ENCODE peak calls at places on chromosomes 11 and 22, in ten cellular contexts. One of them, this sample, is unnamed.

GRCh38 chr11:76658651-76659650 is 11.6 kb downstream of the LRRC32 start:
- DNase-seq in stomach: no peak
- DNase-seq in left cardiac atrium: no peak
- DNase-seq in smooth muscle cell of the brain vasculature: no peak
- DNase-seq in NCI-H524 treated with DMSO at 0.1 percent for 48 hours: no peak
- DNase-seq in kidney: peak; percentile 51
- DNase-seq in activated CD8-positive, alpha-beta memory T cell treated with anti-CD3 and anti-CD28 coated beads for 1 hour: no peak
- DNase-seq in SJSA1: no peak
- DNase-seq in stimulated activated CD8-positive, alpha-beta memory T cell treated with anti-CD3 and anti-CD28 coated beads, Interleukin-15, amount 100 ng/mL, for 4 hours: no peak
- DNase-seq in neural progenitor cell: no peak
- DNase-seq in this sample: no peak

GRCh38 chr22:38873469-38874411 is 1.7 kb upstream of the CBX6 start:
- DNase-seq in stomach: peak; percentile 25
- DNase-seq in left cardiac atrium: no peak
- DNase-seq in smooth muscle cell of the brain vasculature: no peak
- DNase-seq in NCI-H524 treated with DMSO at 0.1 percent for 48 hours: no peak
- DNase-seq in kidney: no peak
- DNase-seq in activated CD8-positive, alpha-beta memory T cell treated with anti-CD3 and anti-CD28 coated beads for 1 hour: peak; percentile 33
- DNase-seq in SJSA1: no peak
- DNase-seq in stimulated activated CD8-positive, alpha-beta memory T cell treated with anti-CD3 and anti-CD28 coated beads, Interleukin-15, amount 100 ng/mL, for 4 hours: peak; percentile 45
- DNase-seq in neural progenitor cell: no peak
- DNase-seq in this sample: peak; percentile 59

GRCh38 chr22:23533328-23533762 is 46.7 kb downstream of the IGLL1 start:
- DNase-seq in stomach: no peak
- DNase-seq in left cardiac atrium: no peak
- DNase-seq in smooth muscle cell of the brain vasculature: no peak
- DNase-seq in NCI-H524 treated with DMSO at 0.1 percent for 48 hours: no peak
- DNase-seq in kidney: peak; percentile 61
- DNase-seq in activated CD8-positive, alpha-beta memory T cell treated with anti-CD3 and anti-CD28 coated beads for 1 hour: no peak
- DNase-seq in SJSA1: no peak
- DNase-seq in stimulated activated CD8-positive, alpha-beta memory T cell treated with anti-CD3 and anti-CD28 coated beads, Interleukin-15, amount 100 ng/mL, for 4 hours: no peak
- DNase-seq in neural progenitor cell: peak; percentile 91
- DNase-seq in this sample: peak; percentile 39

GRCh38 chr11:62555464-62556092 is 9.0 kb upstream of the AHNAK start:
- DNase-seq in stomach: no peak
- DNase-seq in left cardiac atrium: no peak
- DNase-seq in smooth muscle cell of the brain vasculature: no peak
- DNase-seq in NCI-H524 treated with DMSO at 0.1 percent for 48 hours: no peak
- DNase-seq in kidney: peak; percentile 71
- DNase-seq in activated CD8-positive, alpha-beta memory T cell treated with anti-CD3 and anti-CD28 coated beads for 1 hour: no peak
- DNase-seq in SJSA1: no peak
- DNase-seq in stimulated activated CD8-positive, alpha-beta memory T cell treated with anti-CD3 and anti-CD28 coated beads, Interleukin-15, amount 100 ng/mL, for 4 hours: no peak
- DNase-seq in neural progenitor cell: peak; percentile 49
- DNase-seq in this sample: peak; percentile 70

GRCh38 chr11:69971741-69972140 is 106.4 kb upstream of the ANO1 start:
- DNase-seq in stomach: no peak
- DNase-seq in left cardiac atrium: no peak
- DNase-seq in smooth muscle cell of the brain vasculature: no peak
- DNase-seq in NCI-H524 treated with DMSO at 0.1 percent for 48 hours: no peak
- DNase-seq in kidney: no peak
- DNase-seq in activated CD8-positive, alpha-beta memory T cell treated with anti-CD3 and anti-CD28 coated beads for 1 hour: no peak
- DNase-seq in SJSA1: no peak
- DNase-seq in stimulated activated CD8-positive, alpha-beta memory T cell treated with anti-CD3 and anti-CD28 coated beads, Interleukin-15, amount 100 ng/mL, for 4 hours: no peak
- DNase-seq in neural progenitor cell: no peak
- DNase-seq in this sample: no peak

GRCh38 chr11:113562981-113563461 is 87.8 kb upstream of the DRD2 start:
- DNase-seq in stomach: no peak
- DNase-seq in left cardiac atrium: no peak
- DNase-seq in smooth muscle cell of the brain vasculature: no peak
- DNase-seq in NCI-H524 treated with DMSO at 0.1 percent for 48 hours: no peak
- DNase-seq in kidney: no peak
- DNase-seq in activated CD8-positive, alpha-beta memory T cell treated with anti-CD3 and anti-CD28 coated beads for 1 hour: no peak
- DNase-seq in SJSA1: no peak
- DNase-seq in stimulated activated CD8-positive, alpha-beta memory T cell treated with anti-CD3 and anti-CD28 coated beads, Interleukin-15, amount 100 ng/mL, for 4 hours: no peak
- DNase-seq in neural progenitor cell: no peak
- DNase-seq in this sample: no peak

GRCh38 chr11:128533473-128533872 is 53.9 kb downstream of the ETS1 start:
- DNase-seq in stomach: no peak
- DNase-seq in left cardiac atrium: no peak
- DNase-seq in smooth muscle cell of the brain vasculature: no peak
- DNase-seq in NCI-H524 treated with DMSO at 0.1 percent for 48 hours: no peak
- DNase-seq in kidney: no peak
- DNase-seq in activated CD8-positive, alpha-beta memory T cell treated with anti-CD3 and anti-CD28 coated beads for 1 hour: no peak
- DNase-seq in SJSA1: no peak
- DNase-seq in stimulated activated CD8-positive, alpha-beta memory T cell treated with anti-CD3 and anti-CD28 coated beads, Interleukin-15, amount 100 ng/mL, for 4 hours: no peak
- DNase-seq in neural progenitor cell: no peak
- DNase-seq in this sample: no peak

GRCh38 chr11:16959528-16960100 is 54.6 kb downstream of the PLEKHA7 start:
- DNase-seq in stomach: no peak
- DNase-seq in left cardiac atrium: no peak
- DNase-seq in smooth muscle cell of the brain vasculature: no peak
- DNase-seq in NCI-H524 treated with DMSO at 0.1 percent for 48 hours: no peak
- DNase-seq in kidney: no peak
- DNase-seq in activated CD8-positive, alpha-beta memory T cell treated with anti-CD3 and anti-CD28 coated beads for 1 hour: no peak
- DNase-seq in SJSA1: no peak
- DNase-seq in stimulated activated CD8-positive, alpha-beta memory T cell treated with anti-CD3 and anti-CD28 coated beads, Interleukin-15, amount 100 ng/mL, for 4 hours: no peak
- DNase-seq in neural progenitor cell: peak; percentile 47
- DNase-seq in this sample: no peak

GRCh38 chr11:12674571-12674935 is 332 bp downstream of the TEAD1 start:
- DNase-seq in stomach: peak; percentile 40
- DNase-seq in left cardiac atrium: no peak
- DNase-seq in smooth muscle cell of the brain vasculature: no peak
- DNase-seq in NCI-H524 treated with DMSO at 0.1 percent for 48 hours: no peak
- DNase-seq in kidney: no peak
- DNase-seq in activated CD8-positive, alpha-beta memory T cell treated with anti-CD3 and anti-CD28 coated beads for 1 hour: no peak
- DNase-seq in SJSA1: no peak
- DNase-seq in stimulated activated CD8-positive, alpha-beta memory T cell treated with anti-CD3 and anti-CD28 coated beads, Interleukin-15, amount 100 ng/mL, for 4 hours: no peak
- DNase-seq in neural progenitor cell: no peak
- DNase-seq in this sample: peak; percentile 12

GRCh38 chr11:79101736-79102135 is 339.1 kb downstream of the TENM4 start:
- DNase-seq in stomach: no peak
- DNase-seq in left cardiac atrium: no peak
- DNase-seq in smooth muscle cell of the brain vasculature: no peak
- DNase-seq in NCI-H524 treated with DMSO at 0.1 percent for 48 hours: peak; percentile 7
- DNase-seq in kidney: no peak
- DNase-seq in activated CD8-positive, alpha-beta memory T cell treated with anti-CD3 and anti-CD28 coated beads for 1 hour: no peak
- DNase-seq in SJSA1: no peak
- DNase-seq in stimulated activated CD8-positive, alpha-beta memory T cell treated with anti-CD3 and anti-CD28 coated beads, Interleukin-15, amount 100 ng/mL, for 4 hours: no peak
- DNase-seq in neural progenitor cell: no peak
- DNase-seq in this sample: no peak

GRCh38 chr22:22060200-22061084 is 77.9 kb upstream of the TOP3B start:
- DNase-seq in stomach: no peak
- DNase-seq in left cardiac atrium: peak; percentile 46
- DNase-seq in smooth muscle cell of the brain vasculature: no peak
- DNase-seq in NCI-H524 treated with DMSO at 0.1 percent for 48 hours: no peak
- DNase-seq in kidney: no peak
- DNase-seq in activated CD8-positive, alpha-beta memory T cell treated with anti-CD3 and anti-CD28 coated beads for 1 hour: peak; percentile 5
- DNase-seq in SJSA1: no peak
- DNase-seq in stimulated activated CD8-positive, alpha-beta memory T cell treated with anti-CD3 and anti-CD28 coated beads, Interleukin-15, amount 100 ng/mL, for 4 hours: no peak
- DNase-seq in neural progenitor cell: peak; percentile 82
- DNase-seq in this sample: peak; percentile 77

GRCh38 chr22:24059121-24059520 is 48.0 kb downstream of the CABIN1 start:
- DNase-seq in stomach: no peak
- DNase-seq in left cardiac atrium: no peak
- DNase-seq in smooth muscle cell of the brain vasculature: no peak
- DNase-seq in NCI-H524 treated with DMSO at 0.1 percent for 48 hours: no peak
- DNase-seq in kidney: no peak
- DNase-seq in activated CD8-positive, alpha-beta memory T cell treated with anti-CD3 and anti-CD28 coated beads for 1 hour: no peak
- DNase-seq in SJSA1: no peak
- DNase-seq in stimulated activated CD8-positive, alpha-beta memory T cell treated with anti-CD3 and anti-CD28 coated beads, Interleukin-15, amount 100 ng/mL, for 4 hours: no peak
- DNase-seq in neural progenitor cell: no peak
- DNase-seq in this sample: no peak

GRCh38 chr11:12280838-12281565 is 96.4 kb upstream of the PARVA start:
- DNase-seq in stomach: peak; percentile 22
- DNase-seq in left cardiac atrium: no peak
- DNase-seq in smooth muscle cell of the brain vasculature: no peak
- DNase-seq in NCI-H524 treated with DMSO at 0.1 percent for 48 hours: no peak
- DNase-seq in kidney: peak; percentile 65
- DNase-seq in activated CD8-positive, alpha-beta memory T cell treated with anti-CD3 and anti-CD28 coated beads for 1 hour: no peak
- DNase-seq in SJSA1: no peak
- DNase-seq in stimulated activated CD8-positive, alpha-beta memory T cell treated with anti-CD3 and anti-CD28 coated beads, Interleukin-15, amount 100 ng/mL, for 4 hours: no peak
- DNase-seq in neural progenitor cell: no peak
- DNase-seq in this sample: peak; percentile 12

GRCh38 chr22:32828150-32828549 is 26.6 kb downstream of the TIMP3 start:
- DNase-seq in stomach: no peak
- DNase-seq in left cardiac atrium: no peak
- DNase-seq in smooth muscle cell of the brain vasculature: no peak
- DNase-seq in NCI-H524 treated with DMSO at 0.1 percent for 48 hours: no peak
- DNase-seq in kidney: no peak
- DNase-seq in activated CD8-positive, alpha-beta memory T cell treated with anti-CD3 and anti-CD28 coated beads for 1 hour: no peak
- DNase-seq in SJSA1: no peak
- DNase-seq in stimulated activated CD8-positive, alpha-beta memory T cell treated with anti-CD3 and anti-CD28 coated beads, Interleukin-15, amount 100 ng/mL, for 4 hours: no peak
- DNase-seq in neural progenitor cell: no peak
- DNase-seq in this sample: no peak

GRCh38 chr11:76614471-76615183 is 55.9 kb downstream of the LRRC32 start:
- DNase-seq in stomach: peak; percentile 23
- DNase-seq in left cardiac atrium: peak; percentile 84
- DNase-seq in smooth muscle cell of the brain vasculature: no peak
- DNase-seq in NCI-H524 treated with DMSO at 0.1 percent for 48 hours: no peak
- DNase-seq in kidney: peak; percentile 76
- DNase-seq in activated CD8-positive, alpha-beta memory T cell treated with anti-CD3 and anti-CD28 coated beads for 1 hour: no peak
- DNase-seq in SJSA1: no peak
- DNase-seq in stimulated activated CD8-positive, alpha-beta memory T cell treated with anti-CD3 and anti-CD28 coated beads, Interleukin-15, amount 100 ng/mL, for 4 hours: no peak
- DNase-seq in neural progenitor cell: no peak
- DNase-seq in this sample: no peak

GRCh38 chr11:91850533-91851305 is 373.9 kb upstream of the FAT3 start:
- DNase-seq in stomach: no peak
- DNase-seq in left cardiac atrium: no peak
- DNase-seq in smooth muscle cell of the brain vasculature: no peak
- DNase-seq in NCI-H524 treated with DMSO at 0.1 percent for 48 hours: no peak
- DNase-seq in kidney: no peak
- DNase-seq in activated CD8-positive, alpha-beta memory T cell treated with anti-CD3 and anti-CD28 coated beads for 1 hour: no peak
- DNase-seq in SJSA1: no peak
- DNase-seq in stimulated activated CD8-positive, alpha-beta memory T cell treated with anti-CD3 and anti-CD28 coated beads, Interleukin-15, amount 100 ng/mL, for 4 hours: no peak
- DNase-seq in neural progenitor cell: peak; percentile 48
- DNase-seq in this sample: no peak

GRCh38 chr11:34426766-34427170 is 12.0 kb upstream of the CAT start:
- DNase-seq in stomach: no peak
- DNase-seq in left cardiac atrium: no peak
- DNase-seq in smooth muscle cell of the brain vasculature: no peak
- DNase-seq in NCI-H524 treated with DMSO at 0.1 percent for 48 hours: no peak
- DNase-seq in kidney: no peak
- DNase-seq in activated CD8-positive, alpha-beta memory T cell treated with anti-CD3 and anti-CD28 coated beads for 1 hour: no peak
- DNase-seq in SJSA1: peak; percentile 7
- DNase-seq in stimulated activated CD8-positive, alpha-beta memory T cell treated with anti-CD3 and anti-CD28 coated beads, Interleukin-15, amount 100 ng/mL, for 4 hours: no peak
- DNase-seq in neural progenitor cell: no peak
- DNase-seq in this sample: no peak

GRCh38 chr11:64489831-64490441 is 101.1 kb upstream of the SLC22A12 start:
- DNase-seq in stomach: peak; percentile 28
- DNase-seq in left cardiac atrium: peak; percentile 42
- DNase-seq in smooth muscle cell of the brain vasculature: no peak
- DNase-seq in NCI-H524 treated with DMSO at 0.1 percent for 48 hours: peak; percentile 19
- DNase-seq in kidney: peak; percentile 85
- DNase-seq in activated CD8-positive, alpha-beta memory T cell treated with anti-CD3 and anti-CD28 coated beads for 1 hour: peak; percentile 22
- DNase-seq in SJSA1: peak; percentile 54
- DNase-seq in stimulated activated CD8-positive, alpha-beta memory T cell treated with anti-CD3 and anti-CD28 coated beads, Interleukin-15, amount 100 ng/mL, for 4 hours: no peak
- DNase-seq in neural progenitor cell: peak; percentile 92
- DNase-seq in this sample: peak; percentile 64

GRCh38 chr22:41320416-41321240 is 19.3 kb downstream of the ZC3H7B start:
- DNase-seq in stomach: no peak
- DNase-seq in left cardiac atrium: no peak
- DNase-seq in smooth muscle cell of the brain vasculature: no peak
- DNase-seq in NCI-H524 treated with DMSO at 0.1 percent for 48 hours: no peak
- DNase-seq in kidney: no peak
- DNase-seq in activated CD8-positive, alpha-beta memory T cell treated with anti-CD3 and anti-CD28 coated beads for 1 hour: no peak
- DNase-seq in SJSA1: no peak
- DNase-seq in stimulated activated CD8-positive, alpha-beta memory T cell treated with anti-CD3 and anti-CD28 coated beads, Interleukin-15, amount 100 ng/mL, for 4 hours: no peak
- DNase-seq in neural progenitor cell: no peak
- DNase-seq in this sample: no peak

GRCh38 chr22:50010676-50011446 is 1.7 kb downstream of the IL17REL start:
- DNase-seq in stomach: no peak
- DNase-seq in left cardiac atrium: no peak
- DNase-seq in smooth muscle cell of the brain vasculature: no peak
- DNase-seq in NCI-H524 treated with DMSO at 0.1 percent for 48 hours: no peak
- DNase-seq in kidney: no peak
- DNase-seq in activated CD8-positive, alpha-beta memory T cell treated with anti-CD3 and anti-CD28 coated beads for 1 hour: peak; percentile 49
- DNase-seq in SJSA1: no peak
- DNase-seq in stimulated activated CD8-positive, alpha-beta memory T cell treated with anti-CD3 and anti-CD28 coated beads, Interleukin-15, amount 100 ng/mL, for 4 hours: peak; percentile 72
- DNase-seq in neural progenitor cell: no peak
- DNase-seq in this sample: peak; percentile 64

GRCh38 chr11:23206736-23207336 is 346.6 kb upstream of the CCDC179 start:
- DNase-seq in stomach: no peak
- DNase-seq in left cardiac atrium: no peak
- DNase-seq in smooth muscle cell of the brain vasculature: no peak
- DNase-seq in NCI-H524 treated with DMSO at 0.1 percent for 48 hours: no peak
- DNase-seq in kidney: no peak
- DNase-seq in activated CD8-positive, alpha-beta memory T cell treated with anti-CD3 and anti-CD28 coated beads for 1 hour: no peak
- DNase-seq in SJSA1: no peak
- DNase-seq in stimulated activated CD8-positive, alpha-beta memory T cell treated with anti-CD3 and anti-CD28 coated beads, Interleukin-15, amount 100 ng/mL, for 4 hours: no peak
- DNase-seq in neural progenitor cell: no peak
- DNase-seq in this sample: no peak

GRCh38 chr11:44333271-44334218 is 23.6 kb upstream of the ALX4 start:
- DNase-seq in stomach: no peak
- DNase-seq in left cardiac atrium: no peak
- DNase-seq in smooth muscle cell of the brain vasculature: no peak
- DNase-seq in NCI-H524 treated with DMSO at 0.1 percent for 48 hours: no peak
- DNase-seq in kidney: no peak
- DNase-seq in activated CD8-positive, alpha-beta memory T cell treated with anti-CD3 and anti-CD28 coated beads for 1 hour: no peak
- DNase-seq in SJSA1: no peak
- DNase-seq in stimulated activated CD8-positive, alpha-beta memory T cell treated with anti-CD3 and anti-CD28 coated beads, Interleukin-15, amount 100 ng/mL, for 4 hours: no peak
- DNase-seq in neural progenitor cell: no peak
- DNase-seq in this sample: no peak

GRCh38 chr11:2883717-2884423 is 1.7 kb downstream of the CDKN1C start:
- DNase-seq in stomach: no peak
- DNase-seq in left cardiac atrium: peak; percentile 65
- DNase-seq in smooth muscle cell of the brain vasculature: no peak
- DNase-seq in NCI-H524 treated with DMSO at 0.1 percent for 48 hours: no peak
- DNase-seq in kidney: no peak
- DNase-seq in activated CD8-positive, alpha-beta memory T cell treated with anti-CD3 and anti-CD28 coated beads for 1 hour: no peak
- DNase-seq in SJSA1: no peak
- DNase-seq in stimulated activated CD8-positive, alpha-beta memory T cell treated with anti-CD3 and anti-CD28 coated beads, Interleukin-15, amount 100 ng/mL, for 4 hours: no peak
- DNase-seq in neural progenitor cell: peak; percentile 75
- DNase-seq in this sample: no peak

GRCh38 chr11:132352497-132352896 is 982.1 kb downstream of the NTM start:
- DNase-seq in stomach: no peak
- DNase-seq in left cardiac atrium: no peak
- DNase-seq in smooth muscle cell of the brain vasculature: no peak
- DNase-seq in NCI-H524 treated with DMSO at 0.1 percent for 48 hours: no peak
- DNase-seq in kidney: no peak
- DNase-seq in activated CD8-positive, alpha-beta memory T cell treated with anti-CD3 and anti-CD28 coated beads for 1 hour: no peak
- DNase-seq in SJSA1: no peak
- DNase-seq in stimulated activated CD8-positive, alpha-beta memory T cell treated with anti-CD3 and anti-CD28 coated beads, Interleukin-15, amount 100 ng/mL, for 4 hours: no peak
- DNase-seq in neural progenitor cell: no peak
- DNase-seq in this sample: no peak

GRCh38 chr11:108873938-108874337 is 209.1 kb downstream of the DDX10 start:
- DNase-seq in stomach: no peak
- DNase-seq in left cardiac atrium: no peak
- DNase-seq in smooth muscle cell of the brain vasculature: no peak
- DNase-seq in NCI-H524 treated with DMSO at 0.1 percent for 48 hours: no peak
- DNase-seq in kidney: no peak
- DNase-seq in activated CD8-positive, alpha-beta memory T cell treated with anti-CD3 and anti-CD28 coated beads for 1 hour: no peak
- DNase-seq in SJSA1: no peak
- DNase-seq in stimulated activated CD8-positive, alpha-beta memory T cell treated with anti-CD3 and anti-CD28 coated beads, Interleukin-15, amount 100 ng/mL, for 4 hours: no peak
- DNase-seq in neural progenitor cell: no peak
- DNase-seq in this sample: no peak

GRCh38 chr22:45254789-45255261 is 14.1 kb upstream of the KIAA0930 start:
- DNase-seq in stomach: no peak
- DNase-seq in left cardiac atrium: no peak
- DNase-seq in smooth muscle cell of the brain vasculature: no peak
- DNase-seq in NCI-H524 treated with DMSO at 0.1 percent for 48 hours: no peak
- DNase-seq in kidney: no peak
- DNase-seq in activated CD8-positive, alpha-beta memory T cell treated with anti-CD3 and anti-CD28 coated beads for 1 hour: no peak
- DNase-seq in SJSA1: peak; percentile 37
- DNase-seq in stimulated activated CD8-positive, alpha-beta memory T cell treated with anti-CD3 and anti-CD28 coated beads, Interleukin-15, amount 100 ng/mL, for 4 hours: no peak
- DNase-seq in neural progenitor cell: no peak
- DNase-seq in this sample: peak; percentile 29

GRCh38 chr11:117925198-117925925 is 3.8 kb downstream of the TMPRSS13 start:
- DNase-seq in stomach: no peak
- DNase-seq in left cardiac atrium: peak; percentile 1
- DNase-seq in smooth muscle cell of the brain vasculature: no peak
- DNase-seq in NCI-H524 treated with DMSO at 0.1 percent for 48 hours: no peak
- DNase-seq in kidney: peak; percentile 19
- DNase-seq in activated CD8-positive, alpha-beta memory T cell treated with anti-CD3 and anti-CD28 coated beads for 1 hour: no peak
- DNase-seq in SJSA1: no peak
- DNase-seq in stimulated activated CD8-positive, alpha-beta memory T cell treated with anti-CD3 and anti-CD28 coated beads, Interleukin-15, amount 100 ng/mL, for 4 hours: no peak
- DNase-seq in neural progenitor cell: no peak
- DNase-seq in this sample: no peak

GRCh38 chr11:61902313-61902712 is 11.0 kb upstream of the FADS3 start:
- DNase-seq in stomach: no peak
- DNase-seq in left cardiac atrium: no peak
- DNase-seq in smooth muscle cell of the brain vasculature: no peak
- DNase-seq in NCI-H524 treated with DMSO at 0.1 percent for 48 hours: no peak
- DNase-seq in kidney: no peak
- DNase-seq in activated CD8-positive, alpha-beta memory T cell treated with anti-CD3 and anti-CD28 coated beads for 1 hour: no peak
- DNase-seq in SJSA1: no peak
- DNase-seq in stimulated activated CD8-positive, alpha-beta memory T cell treated with anti-CD3 and anti-CD28 coated beads, Interleukin-15, amount 100 ng/mL, for 4 hours: no peak
- DNase-seq in neural progenitor cell: no peak
- DNase-seq in this sample: no peak